ENCODE peak calls at places on chromosomes 4 and X, in four cellular contexts. M is AG09319; Q is CD4-positive, CD25-positive, alpha-beta regulatory T cell; V is activated CD4-positive, alpha-beta T cell treated with anti-CD3 and anti-CD28 coated beads, Interleukin-2, amount 50 U/mL, for 48 hours. I is an unnamed sample.

GRCh38 chrX:17812763-17813162 is 48.3 kb downstream of the RAI2 start:
- DNase-seq in V (no peak), M (no peak), Q (no peak), I (peak; percentile 1)

GRCh38 chrX:125202486-125203378 is 116.9 kb upstream of the TEX13C start:
- DNase-seq in Q (no peak), V (no peak), M (no peak), I (no peak)

GRCh38 chr4:7890635-7891393 is 48.8 kb downstream of the AFAP1 start:
- DNase-seq in Q (no peak), V (no peak), M (peak; percentile 61), I (peak; percentile 61)

GRCh38 chr4:155407480-155407879 is 30.7 kb upstream of the MAP9 start:
- DNase-seq in Q (no peak), V (no peak), M (no peak), I (no peak)

GRCh38 chr4:72468904-72469502 is 100.0 kb downstream of the ADAMTS3 start:
- DNase-seq in Q (no peak), M (no peak), V (no peak), I (peak; percentile 60)

GRCh38 chr4:107800058-107800457 is 24.7 kb upstream of the SGMS2 start:
- DNase-seq in Q (no peak), M (no peak), V (no peak), I (no peak)

GRCh38 chrX:997631-998137 is 214.8 kb downstream of the CRLF2 start:
- DNase-seq in M (no peak), Q (no peak), V (no peak), I (no peak)

GRCh38 chr4:18247189-18247588 is 225.6 kb upstream of the LCORL start:
- DNase-seq in M (no peak), V (no peak), Q (no peak), I (no peak)

GRCh38 chrX:1336331-1337143 is at the start of gene IL3RA:
- DNase-seq in M (no peak), Q (no peak), V (no peak), I (peak; percentile 29)

GRCh38 chrX:37686348-37686736 is 751 bp downstream of the XK start:
- DNase-seq in V (no peak), Q (no peak), M (no peak), I (no peak)

GRCh38 chrX:15566244-15566643 is 34.5 kb downstream of the ACE2 start:
- DNase-seq in Q (no peak), V (no peak), M (no peak), I (peak; percentile 35)

GRCh38 chr4:17120761-17121160 is 222.3 kb upstream of the LDB2 start:
- DNase-seq in Q (no peak), V (no peak), M (no peak), I (peak; percentile 72)

GRCh38 chr4:168028568-168028967 is 63.8 kb upstream of the ANXA10 start:
- DNase-seq in V (no peak), M (no peak), Q (no peak), I (peak; percentile 16)

GRCh38 chr4:82969414-82969813 is 41.2 kb downstream of the LIN54 start:
- DNase-seq in Q (no peak), M (no peak), V (no peak), I (no peak)

GRCh38 chr4:180057198-180057821 is 2185.9 kb upstream of the TENM3 start:
- DNase-seq in V (no peak), Q (no peak), M (no peak), I (no peak)

GRCh38 chrX:100647739-100648138 is 3.7 kb downstream of the SRPX2 start:
- DNase-seq in M (no peak), V (no peak), Q (no peak), I (peak; percentile 21)

GRCh38 chr4:80393246-80393969 is 57.9 kb downstream of the CFAP299 start:
- DNase-seq in V (peak; percentile 14), Q (no peak), M (no peak), I (peak; percentile 47)

GRCh38 chr4:72424006-72424405 is 145.0 kb downstream of the ADAMTS3 start:
- DNase-seq in M (no peak), V (no peak), Q (no peak), I (no peak)

GRCh38 chr4:3037957-3038451 is 36.3 kb downstream of the HTT-AS start:
- DNase-seq in M (no peak), Q (no peak), V (peak; percentile 25), I (peak; percentile 16)

GRCh38 chrX:114841051-114841450 is 176.4 kb downstream of the IL13RA2 start:
- DNase-seq in Q (no peak), M (no peak), V (no peak), I (no peak)

GRCh38 chrX:123422875-123423274 is 238.8 kb downstream of the GRIA3 start:
- DNase-seq in Q (no peak), M (no peak), V (no peak), I (peak; percentile 51)

GRCh38 chrX:108072746-108073145 is 18.6 kb downstream of the PSMD10 start:
- DNase-seq in M (no peak), Q (no peak), V (no peak), I (no peak)

GRCh38 chr4:147530723-147531122 is 49.8 kb downstream of the EDNRA start:
- DNase-seq in M (no peak), Q (no peak), V (no peak), I (no peak)

GRCh38 chrX:10509397-10509796 is 111.0 kb downstream of the MID1 start:
- DNase-seq in Q (no peak), V (no peak), M (no peak), I (no peak)

GRCh38 chr4:33924239-33924638 is 2320.1 kb downstream of the ARAP2 start:
- DNase-seq in V (no peak), Q (no peak), M (peak; percentile 2), I (peak; percentile 41)

GRCh38 chr4:164210377-164210776 is 543.6 kb upstream of the SMIM31 start:
- DNase-seq in Q (no peak), M (no peak), V (no peak), I (no peak)

GRCh38 chr4:188971125-188971524 is 831.9 kb downstream of the TRIML1 start:
- DNase-seq in V (no peak), M (no peak), Q (no peak), I (no peak)

GRCh38 chr4:6694177-6694901 is 661 bp downstream of the S100P start:
- DNase-seq in Q (no peak), M (no peak), V (no peak), I (no peak)

GRCh38 chrX:39527045-39527444 is 570.7 kb downstream of the BCOR start:
- DNase-seq in Q (no peak), M (no peak), V (no peak), I (peak; percentile 53)

GRCh38 chr4:144501231-144501780 is 144.7 kb upstream of the HHIP start:
- DNase-seq in V (no peak), M (no peak), Q (no peak), I (peak; percentile 23)

GRCh38 chr4:69576251-69576877 is 63.1 kb downstream of the UGT2A2 start:
- DNase-seq in V (no peak), Q (no peak), M (no peak), I (no peak)

GRCh38 chr4:23039813-23040212 is 347.1 kb downstream of the GBA3 start:
- DNase-seq in V (no peak), M (no peak), Q (no peak), I (no peak)

GRCh38 chr4:91485415-91485814 is 818.4 kb upstream of the GRID2 start:
- DNase-seq in Q (no peak), V (no peak), M (no peak), I (no peak)

GRCh38 chr4:155353923-155354540 is 22.7 kb downstream of the MAP9 start:
- DNase-seq in M (no peak), Q (no peak), V (peak; percentile 56), I (peak; percentile 80)

GRCh38 chrX:14363719-14364118 is 165.6 kb upstream of the GLRA2 start:
- DNase-seq in V (no peak), Q (no peak), M (no peak), I (no peak)

GRCh38 chr4:93184093-93184492 is 644.5 kb upstream of the ATOH1 start:
- DNase-seq in M (no peak), Q (no peak), V (no peak), I (no peak)

GRCh38 chr4:165518658-165519057 is 139.8 kb downstream of the CPE start:
- DNase-seq in Q (no peak), M (no peak), V (no peak), I (no peak)

GRCh38 chr4:159632031-159632430 is 529.2 kb downstream of the RAPGEF2 start:
- DNase-seq in Q (no peak), M (no peak), V (no peak), I (no peak)

GRCh38 chr4:30948653-30949052 is 228.5 kb downstream of the PCDH7 start:
- DNase-seq in M (peak; percentile 5), V (no peak), Q (no peak), I (peak; percentile 67)